ENCODE peak calls at places on chromosomes 2 and 18, in nine cellular contexts. P, Y, F, J, Q, U, T, H and S are unnamed samples.

GRCh38 chr2:230922951-230923717 is 1.9 kb downstream of the GPR55 start:
- DNase-seq in P (no peak), Y (no peak), F (peak), J (no peak), Q (no peak), U (no peak), T (no peak), H (no peak), S (no peak)

GRCh38 chr18:13500227-13500865 is 226.0 kb downstream of the FAM210A start:
- DNase-seq in P (peak), Y (peak), F (no peak), J (peak), Q (no peak), U (peak), T (no peak), H (peak), S (no peak)

GRCh38 chr2:11387831-11388230 is 43.4 kb upstream of the ROCK2 start:
- DNase-seq in P (no peak), Y (no peak), F (peak), J (no peak), Q (no peak), U (no peak), T (no peak), H (no peak), S (no peak)

GRCh38 chr2:25618676-25619075 is 54.7 kb downstream of the DTNB start:
- DNase-seq in P (peak), Y (no peak), F (no peak), J (no peak), Q (no peak), U (no peak), T (no peak), H (no peak), S (no peak)

GRCh38 chr2:233234264-233234663 is 17.2 kb upstream of the ATG16L1 start:
- DNase-seq in P (no peak), Y (no peak), F (no peak), J (no peak), Q (no peak), U (no peak), T (no peak), H (no peak), S (no peak)

GRCh38 chr2:191212119-191212518 is 33.1 kb upstream of the MYO1B start:
- DNase-seq in P (no peak), Y (no peak), F (no peak), J (no peak), Q (no peak), U (no peak), T (no peak), H (no peak), S (no peak)

GRCh38 chr18:22813648-22814328 is 119.3 kb upstream of the RBBP8 start:
- DNase-seq in P (peak), Y (no peak), F (no peak), J (no peak), Q (no peak), U (no peak), T (no peak), H (no peak), S (no peak)

GRCh38 chr2:103008586-103008985 is 246.8 kb downstream of the TMEM182 start:
- DNase-seq in P (no peak), Y (no peak), F (no peak), J (no peak), Q (no peak), U (no peak), T (no peak), H (peak), S (no peak)

GRCh38 chr2:98915751-98916358 is 20.2 kb downstream of the CRACDL start:
- DNase-seq in P (peak), Y (no peak), F (no peak), J (no peak), Q (no peak), U (no peak), T (no peak), H (no peak), S (no peak)

GRCh38 chr2:12731701-12732280 is 15.1 kb downstream of the TRIB2 start:
- DNase-seq in P (no peak), Y (no peak), F (no peak), J (no peak), Q (no peak), U (no peak), T (no peak), H (no peak), S (no peak)

GRCh38 chr2:112888350-112888749 is 22.6 kb upstream of the IL37 start:
- DNase-seq in P (no peak), Y (no peak), F (no peak), J (no peak), Q (no peak), U (no peak), T (no peak), H (no peak), S (no peak)

GRCh38 chr2:32856891-32857290 is 89.9 kb upstream of the LTBP1 start:
- DNase-seq in P (no peak), Y (no peak), F (no peak), J (no peak), Q (no peak), U (no peak), T (no peak), H (no peak), S (no peak)

GRCh38 chr18:41645600-41646360 is 309.3 kb upstream of the PIK3C3 start:
- DNase-seq in P (peak), Y (no peak), F (no peak), J (no peak), Q (no peak), U (no peak), T (no peak), H (no peak), S (no peak)

GRCh38 chr18:63410792-63411191 is 11.5 kb downstream of the VPS4B start:
- DNase-seq in P (peak), Y (no peak), F (no peak), J (no peak), Q (no peak), U (no peak), T (no peak), H (no peak), S (no peak)

GRCh38 chr2:26384183-26384582 is 17.5 kb upstream of the DRC1 start:
- DNase-seq in P (peak), Y (no peak), F (no peak), J (no peak), Q (no peak), U (no peak), T (no peak), H (no peak), S (no peak)

DNA sequence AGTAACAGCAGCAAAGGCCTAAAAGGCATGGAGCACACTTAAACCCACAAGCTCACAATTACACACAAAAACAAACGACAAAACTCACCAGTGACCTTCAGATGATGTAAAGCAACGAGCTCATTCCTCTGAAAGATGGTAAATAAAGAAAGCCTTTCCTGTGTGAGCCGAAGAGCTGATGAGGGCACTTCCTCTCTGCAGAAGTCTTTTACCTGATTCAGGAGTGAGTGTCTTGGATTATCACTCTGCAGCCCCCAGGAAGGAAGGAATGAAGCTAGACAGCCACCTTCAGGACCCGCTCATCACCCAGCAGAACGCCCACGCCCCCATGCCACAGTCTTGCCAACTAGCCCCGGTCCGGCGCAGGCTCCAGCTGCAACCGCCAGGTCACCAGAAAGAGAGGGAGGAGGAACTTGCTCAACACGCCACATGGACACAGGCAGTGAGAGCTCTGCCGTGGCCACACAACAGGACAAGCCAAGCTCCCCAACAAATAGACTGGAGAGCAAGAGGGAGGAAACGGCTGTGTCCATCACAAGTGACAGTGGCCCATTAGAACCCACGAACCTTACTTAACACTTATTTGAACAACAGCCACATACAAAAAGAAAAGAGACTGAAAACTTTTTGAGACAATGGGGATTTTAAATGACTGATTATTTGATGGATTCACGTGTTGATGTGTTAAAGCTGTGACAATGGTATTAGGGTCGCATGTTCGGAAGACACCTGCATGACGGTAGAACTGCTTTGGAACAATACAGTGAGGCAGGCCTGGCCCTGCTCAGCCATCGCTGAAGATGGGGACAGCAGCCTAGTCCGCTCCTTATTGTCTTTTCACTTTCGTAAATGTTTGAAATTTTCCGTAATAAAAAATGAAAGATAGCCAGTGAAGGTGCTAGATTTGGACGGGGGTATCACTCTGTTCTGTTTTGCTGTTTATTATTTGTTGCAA is 127.3 kb downstream of the HDAC4 start:
- DNase-seq in P (no peak), Y (peak), F (peak), J (no peak), Q (peak), U (peak), T (no peak), H (no peak), S (peak)
- H3K27ac ChIP-seq in P (no peak), Y (peak), F (peak), J (peak), Q (peak), U (no peak), T (peak), H (no peak), S (no peak)

DNA sequence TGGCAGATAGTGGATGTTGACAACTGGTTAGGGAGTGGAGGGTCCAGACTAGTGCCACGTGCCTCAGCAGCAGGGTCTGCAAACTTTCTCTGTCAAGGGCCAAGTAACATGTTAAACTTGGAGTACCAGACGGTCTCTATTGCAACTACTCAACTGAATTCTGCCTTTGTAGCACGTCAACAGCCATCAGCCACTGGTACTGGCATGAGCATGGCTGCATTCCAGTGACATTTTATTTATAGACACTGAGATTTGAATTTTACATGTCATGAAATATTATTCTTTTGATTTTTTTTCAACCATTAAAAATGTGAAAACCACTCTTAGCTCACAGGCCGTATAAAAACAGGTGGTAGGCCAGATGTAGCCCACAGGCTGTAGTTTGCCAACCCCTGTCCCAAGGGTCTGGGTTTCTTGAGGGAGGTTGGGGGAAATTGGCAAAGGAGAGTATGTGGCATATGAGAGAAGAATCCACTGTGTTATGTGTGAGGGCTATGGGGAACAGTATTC is 199.7 kb downstream of the TPGS2 start:
- DNase-seq in P (no peak), Y (no peak), F (no peak), J (no peak), Q (no peak), U (no peak), T (no peak), H (no peak), S (no peak)
- H3K27ac ChIP-seq in P (no peak), Y (peak), F (no peak), J (peak), Q (no peak), U (peak), T (no peak), H (no peak), S (no peak)

GRCh38 chr18:79526468-79527460 is 131.0 kb downstream of the NFATC1 start:
- DNase-seq in P (no peak), Y (peak), F (no peak), J (no peak), Q (no peak), U (no peak), T (no peak), H (no peak), S (peak)
- H3K27ac ChIP-seq in P (no peak), Y (peak), F (no peak), J (no peak), Q (no peak), U (no peak), T (no peak), H (no peak), S (peak)

GRCh38 chr2:9336534-9337354 is 86.6 kb downstream of the ITGB1BP1 start:
- DNase-seq in P (peak), Y (no peak), F (peak), J (no peak), Q (peak), U (no peak), T (no peak), H (no peak), S (no peak)

GRCh38 chr2:9336209-9336533 is 87.2 kb downstream of the ITGB1BP1 start:
- DNase-seq in P (no peak), Y (no peak), F (no peak), J (no peak), Q (no peak), U (no peak), T (no peak), H (no peak), S (no peak)

GRCh38 chr2:9334722-9335121 is 88.6 kb downstream of the ITGB1BP1 start:
- DNase-seq in P (no peak), Y (no peak), F (no peak), J (no peak), Q (no peak), U (no peak), T (no peak), H (no peak), S (no peak)

GRCh38 chr2:9333591-9334171 is 89.6 kb downstream of the ITGB1BP1 start:
- DNase-seq in P (peak), Y (peak), F (peak), J (peak), Q (peak), U (no peak), T (no peak), H (peak), S (no peak)

GRCh38 chr2:9335322-9335754 is 88.0 kb downstream of the ITGB1BP1 start:
- DNase-seq in P (no peak), Y (no peak), F (no peak), J (no peak), Q (no peak), U (no peak), T (no peak), H (no peak), S (no peak)
- H3K27ac ChIP-seq in P (no peak), Y (no peak), F (no peak), J (no peak), Q (no peak), U (no peak), T (no peak), H (no peak), S (no peak)

GRCh38 chr2:58237741-58238140 is 3.4 kb downstream of the FANCL start:
- DNase-seq in P (no peak), Y (no peak), F (no peak), J (no peak), Q (no peak), U (no peak), T (no peak), H (no peak), S (no peak)
- H3K27ac ChIP-seq in P (no peak), Y (no peak), F (no peak), J (no peak), Q (no peak), U (no peak), T (no peak), H (no peak), S (no peak)

DNA sequence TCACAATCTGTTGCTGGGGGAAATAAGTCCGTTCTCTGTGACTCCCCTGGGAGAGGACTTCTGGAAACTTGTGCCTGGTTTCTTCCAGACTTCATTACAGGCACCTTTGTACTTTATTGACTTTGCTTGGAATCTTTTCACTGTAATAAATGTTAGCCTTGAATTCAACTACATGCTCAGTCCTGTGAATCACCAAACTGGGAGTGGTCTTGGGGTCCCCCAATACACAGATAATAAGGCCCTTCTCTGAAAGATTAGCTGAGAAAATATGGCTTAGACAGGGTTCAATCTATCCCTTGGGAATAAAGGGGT is 48.7 kb upstream of the KIDINS220 start:
- DNase-seq in P (no peak), Y (no peak), F (no peak), J (no peak), Q (no peak), U (no peak), T (no peak), H (no peak), S (no peak)
- H3K27ac ChIP-seq in P (no peak), Y (no peak), F (no peak), J (peak), Q (no peak), U (no peak), T (no peak), H (no peak), S (no peak)

DNA sequence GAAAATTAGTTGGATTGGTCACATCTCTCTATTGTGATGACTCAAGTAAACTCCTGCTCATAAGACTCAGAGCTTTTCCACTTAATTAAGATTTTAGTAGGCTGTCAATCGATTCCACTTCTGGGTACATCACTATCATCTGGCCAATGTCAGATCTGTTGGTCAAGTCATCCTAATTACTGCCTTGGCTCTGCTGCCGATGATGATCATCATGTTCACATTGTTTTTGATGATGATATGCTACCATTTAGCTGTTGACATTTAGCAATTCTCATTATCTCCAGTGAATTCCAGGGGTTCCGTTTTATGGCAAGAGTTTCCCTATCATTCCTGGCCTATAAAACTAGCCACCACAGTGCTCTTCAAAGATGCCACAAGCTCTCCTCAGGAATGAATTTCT is 253.4 kb downstream of the IKZF2 start:
- DNase-seq in P (no peak), Y (no peak), F (no peak), J (no peak), Q (no peak), U (no peak), T (no peak), H (no peak), S (no peak)
- H3K27ac ChIP-seq in P (no peak), Y (no peak), F (no peak), J (no peak), Q (no peak), U (no peak), T (no peak), H (no peak), S (no peak)

GRCh38 chr2:237692601-237693079 is 65.3 kb downstream of the LRRFIP1 start:
- DNase-seq in P (no peak), Y (no peak), F (no peak), J (peak), Q (peak), U (peak), T (peak), H (no peak), S (peak)
- H3K27ac ChIP-seq in P (peak), Y (peak), F (peak), J (peak), Q (peak), U (peak), T (peak), H (no peak), S (peak)